ENCODE peak calls at places on chromosomes 6 and 20, in nine cellular contexts. M is ascending aorta; Y is MM.1S; W is AG04450; I is brain microvascular endothelial cell; C is tibial artery; T is DND-41; A is heart left ventricle; H is CD4-positive, alpha-beta memory T cell. Z is an unnamed sample.

GRCh38 chr6:14665827-14666724 is 548.5 kb downstream of the CD83 start:
- DNase-seq in M (peak; percentile 74), Y (no peak), W (peak; percentile 94), I (peak; percentile 99), C (peak; percentile 50), T (no peak), A (no peak), H (no peak), Z (peak; percentile 80)

GRCh38 chr6:66740346-66740745 is 1033.3 kb upstream of the EYS start:
- DNase-seq in M (no peak), Y (no peak), W (no peak), I (no peak), C (no peak), T (no peak), A (no peak), H (no peak), Z (no peak)

GRCh38 chr6:2264932-2265331 is 19.5 kb upstream of the GMDS start:
- DNase-seq in M (no peak), Y (no peak), W (no peak), I (peak; percentile 30), C (no peak), T (no peak), A (no peak), H (no peak), Z (peak; percentile 51)

GRCh38 chr6:3715285-3715684 is 36.2 kb downstream of the PXDC1 start:
- DNase-seq in M (no peak), Y (no peak), W (no peak), I (no peak), C (no peak), T (no peak), A (no peak), H (no peak), Z (no peak)

GRCh38 chr6:84772428-84773132 is 8.2 kb upstream of the TBX18 start:
- DNase-seq in M (no peak), Y (no peak), W (no peak), I (no peak), C (no peak), T (no peak), A (peak; percentile 66), H (no peak), Z (no peak)

GRCh38 chr6:131787955-131788712 is 19.7 kb upstream of the ENPP1 start:
- DNase-seq in M (no peak), Y (no peak), W (no peak), I (peak; percentile 39), C (no peak), T (no peak), A (no peak), H (no peak), Z (no peak)

GRCh38 chr6:99416892-99417767 is 8.0 kb downstream of the PNISR start:
- DNase-seq in M (no peak), Y (no peak), W (no peak), I (no peak), C (no peak), T (no peak), A (no peak), H (no peak), Z (no peak)

GRCh38 chr6:135087803-135088202 is 33.2 kb upstream of the HBS1L start:
- DNase-seq in M (no peak), Y (no peak), W (no peak), I (no peak), C (no peak), T (peak; percentile 88), A (no peak), H (peak; percentile 61), Z (no peak)

GRCh38 chr6:19413323-19413722 is 423.8 kb upstream of the ID4 start:
- DNase-seq in M (no peak), Y (no peak), W (no peak), I (peak; percentile 28), C (no peak), T (no peak), A (no peak), H (no peak), Z (peak; percentile 46)

GRCh38 chr6:78251930-78252329 is 599.1 kb downstream of the MEI4 start:
- DNase-seq in M (no peak), Y (no peak), W (no peak), I (no peak), C (no peak), T (no peak), A (no peak), H (no peak), Z (no peak)

GRCh38 chr6:110944681-110945151 is 13.8 kb upstream of the GTF3C6 start:
- DNase-seq in M (no peak), Y (no peak), W (peak; percentile 34), I (peak; percentile 81), C (no peak), T (no peak), A (no peak), H (no peak), Z (peak; percentile 89)

GRCh38 chr6:134295953-134296553 is 21.9 kb downstream of the SGK1 start:
- DNase-seq in M (peak; percentile 71), Y (peak; percentile 80), W (peak; percentile 96), I (peak; percentile 100), C (peak; percentile 65), T (no peak), A (no peak), H (no peak), Z (peak; percentile 51)

GRCh38 chr6:16548121-16548520 is 213.1 kb downstream of the ATXN1 start:
- DNase-seq in M (no peak), Y (no peak), W (peak; percentile 10), I (peak; percentile 74), C (no peak), T (no peak), A (no peak), H (no peak), Z (no peak)

GRCh38 chr20:15113374-15113773 is 776.0 kb upstream of the FLRT3 start:
- DNase-seq in M (no peak), Y (no peak), W (no peak), I (no peak), C (no peak), T (no peak), A (no peak), H (no peak), Z (no peak)

GRCh38 chr20:35000922-35001595 is 45.4 kb downstream of the MYH7B start:
- DNase-seq in M (no peak), Y (no peak), W (no peak), I (no peak), C (no peak), T (no peak), A (peak; percentile 56), H (no peak), Z (no peak)

GRCh38 chr20:35849726-35850125 is 77.9 kb downstream of the PHF20 start:
- DNase-seq in M (peak; percentile 71), Y (no peak), W (no peak), I (no peak), C (peak; percentile 23), T (no peak), A (no peak), H (no peak), Z (no peak)

GRCh38 chr6:166167801-166168615 is at the start of gene TBXT:
- DNase-seq in M (no peak), Y (no peak), W (no peak), I (no peak), C (no peak), T (no peak), A (no peak), H (no peak), Z (no peak)

GRCh38 chr6:144194293-144194828 is 44.0 kb downstream of the STX11 start:
- DNase-seq in M (no peak), Y (no peak), W (no peak), I (no peak), C (no peak), T (no peak), A (no peak), H (no peak), Z (no peak)

GRCh38 chr6:51260003-51260402 is 441.3 kb downstream of the TFAP2B start:
- DNase-seq in M (no peak), Y (no peak), W (no peak), I (no peak), C (no peak), T (no peak), A (no peak), H (no peak), Z (no peak)
- H3K27ac ChIP-seq in M (no peak overlapping the region), Y (no peak overlapping the region), W (no peak overlapping the region), I (no peak overlapping the region), C (no peak overlapping the region), T (no peak overlapping the region), A (no peak overlapping the region), H (no peak overlapping the region), Z (no peak overlapping the region)

GRCh38 chr6:160309718-160310117 is 38.5 kb upstream of the SLC22A3 start:
- DNase-seq in M (no peak), Y (no peak), W (no peak), I (no peak), C (no peak), T (no peak), A (no peak), H (no peak), Z (no peak)

GRCh38 chr6:160312900-160313299 is 35.3 kb upstream of the SLC22A3 start:
- DNase-seq in M (no peak), Y (no peak), W (no peak), I (no peak), C (no peak), T (no peak), A (no peak), H (no peak), Z (no peak)

DNA sequence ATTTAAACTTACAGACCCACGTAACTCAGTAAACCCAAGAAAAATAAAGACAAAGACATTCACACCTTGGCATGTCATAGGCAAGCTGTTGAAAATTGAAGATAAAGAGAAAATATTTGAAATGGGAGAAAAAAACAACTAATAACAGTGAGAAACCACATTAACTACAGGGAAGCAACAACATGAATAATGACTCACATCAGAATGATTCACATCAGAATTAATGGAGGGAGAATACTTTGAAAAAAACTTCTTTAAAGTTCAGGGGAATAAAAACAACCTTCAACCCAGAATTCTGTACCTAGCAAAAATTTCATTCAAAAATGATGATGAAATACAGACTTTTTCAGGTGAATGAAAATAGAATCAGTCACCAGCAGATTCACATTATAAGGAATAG is 32.9 kb upstream of the SLC22A3 start:
- DNase-seq in M (no peak), Y (no peak), W (no peak), I (no peak), C (no peak), T (no peak), A (no peak), H (no peak), Z (peak; percentile 37)
- H3K27ac ChIP-seq in M (no peak overlapping the region), Y (no peak overlapping the region), W (no peak overlapping the region), I (no peak overlapping the region), C (no peak overlapping the region), T (no peak overlapping the region), A (no peak overlapping the region), H (no peak overlapping the region), Z (no peak overlapping the region)

DNA sequence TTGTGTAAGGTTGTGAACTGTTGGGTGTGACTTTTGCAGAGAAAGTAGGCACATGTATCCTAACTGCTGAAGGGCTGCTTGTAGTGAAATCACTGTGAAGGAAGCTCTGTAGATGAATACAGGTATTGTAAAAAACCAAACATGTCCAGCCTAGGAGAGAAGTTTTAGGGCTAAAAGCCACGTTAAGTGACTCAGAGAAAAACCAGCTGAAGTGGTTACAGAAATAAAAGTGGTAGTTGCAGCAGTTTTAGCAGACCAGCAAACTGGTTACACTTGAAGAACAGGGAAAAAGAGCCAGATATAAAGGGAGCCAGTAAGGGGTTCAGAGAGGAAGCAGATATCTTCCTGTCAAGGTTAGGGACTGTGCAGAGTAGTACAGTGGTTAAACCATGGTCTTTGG is 33.9 kb upstream of the RNF8 start:
- DNase-seq in M (no peak), Y (no peak), W (no peak), I (no peak), C (no peak), T (no peak), A (no peak), H (no peak), Z (no peak)
- H3K27ac ChIP-seq in M (no peak overlapping the region), Y (no peak overlapping the region), W (no peak overlapping the region), I (no peak overlapping the region), C (no peak overlapping the region), T (no peak overlapping the region), A (no peak overlapping the region), H (no peak overlapping the region), Z (no peak overlapping the region)

GRCh38 chr6:148629197-148629909 is 117.5 kb upstream of the UST start:
- DNase-seq in M (no peak), Y (no peak), W (peak; percentile 18), I (no peak), C (no peak), T (no peak), A (no peak), H (no peak), Z (no peak)
- H3K27ac ChIP-seq in M (no peak overlapping the region), Y (no peak overlapping the region), W (no peak overlapping the region), I (no peak overlapping the region), C (no peak overlapping the region), T (no peak overlapping the region), A (no peak overlapping the region), H (no peak overlapping the region), Z (no peak overlapping the region)